ENCODE peak calls at places on chromosome 13, in nine cellular contexts. Z, N, V, I, O, M, H, F and T are unnamed samples.
A peak's percentile ranks its signal among the peaks of the same experiment; 100 is the strongest.

GRCh38 chr13:60402022-60402421 is 5.0 kb downstream of the TDRD3 start:
- DNase-seq in I (no peak), O (no peak), M (no peak), V (no peak), H (no peak), F (no peak), N (no peak), Z (no peak), T (peak; percentile 15)

GRCh38 chr13:93147946-93148345 is 78.7 kb upstream of the GPC6 start:
- DNase-seq in N (no peak), I (no peak), M (no peak), Z (no peak), V (no peak), H (no peak), F (no peak), O (no peak), T (no peak)

GRCh38 chr13:77535448-77535847 is at the start of gene SCEL:
- DNase-seq in N (no peak), O (no peak), V (peak; percentile 19), F (no peak), M (no peak), H (no peak), I (no peak), Z (no peak), T (no peak)

GRCh38 chr13:78598382-78598781 is 5.0 kb downstream of the POU4F1 start:
- DNase-seq in I (no peak), M (no peak), Z (no peak), H (no peak), O (no peak), V (no peak), N (no peak), F (no peak), T (no peak)

GRCh38 chr13:33017410-33017929 is 1.2 kb downstream of the KL start:
- DNase-seq in F (no peak), H (peak; percentile 84), O (peak; percentile 40), I (peak; percentile 18), Z (peak; percentile 69), M (peak; percentile 42), N (peak; percentile 88), V (no peak), T (no peak)

GRCh38 chr13:101346942-101347728 is 69.2 kb downstream of the NALCN start:
- DNase-seq in I (no peak), F (no peak), H (no peak), N (no peak), V (no peak), O (no peak), Z (no peak), M (no peak), T (no peak)

GRCh38 chr13:23322353-23323336 is 110.9 kb downstream of the SACS start:
- DNase-seq in N (no peak), H (no peak), Z (no peak), F (no peak), V (no peak), M (no peak), O (no peak), I (no peak), T (no peak)

GRCh38 chr13:74966814-74967213 is 515.2 kb downstream of the TBC1D4 start:
- DNase-seq in O (no peak), F (no peak), M (no peak), Z (no peak), I (no peak), V (no peak), N (no peak), H (no peak), T (no peak)

GRCh38 chr13:95500136-95500718 is 52.3 kb upstream of the CLDN10 start:
- DNase-seq in N (no peak), I (no peak), M (no peak), F (no peak), H (no peak), V (no peak), O (no peak), Z (no peak), T (no peak)

DNA sequence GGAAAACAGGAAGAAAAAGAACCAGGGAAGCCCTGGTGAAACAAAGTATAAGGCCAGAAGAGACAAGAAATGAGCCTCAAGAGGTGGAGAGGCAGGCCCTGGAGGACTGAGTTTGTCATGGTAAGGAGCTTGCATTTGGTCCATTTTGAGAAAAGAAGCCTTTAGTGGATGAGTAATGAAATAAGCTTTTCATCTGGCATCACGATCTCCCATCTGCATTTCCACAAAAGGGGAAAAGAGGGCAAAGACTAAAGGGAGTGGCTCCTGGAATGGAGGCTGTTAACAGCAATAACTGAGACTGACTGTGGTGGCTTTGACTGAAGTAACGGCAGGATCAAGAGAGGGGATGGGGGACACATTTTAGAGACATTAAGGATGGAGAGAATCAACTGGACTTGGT is 148.8 kb upstream of the NBEA start:
- DNase-seq in Z (no peak), M (no peak), F (no peak), I (no peak), N (no peak), O (no peak), H (no peak), V (no peak), T (no peak)
- TF ChIP-seq POLR2A in Z (no peak), M (no peak), F (no peak), I (no peak), N (no peak), O (no peak), H (no peak), V (no peak), T (no peak)

GRCh38 chr13:39036212-39036611 is 1.7 kb downstream of the PROSER1 start:
- DNase-seq in H (no peak), Z (no peak), O (no peak), N (no peak), I (peak; percentile 25), F (no peak), V (no peak), M (no peak), T (no peak)

GRCh38 chr13:39038569-39038898 is 278 bp downstream of the NHLRC3 start:
- DNase-seq in H (no peak), Z (no peak), M (no peak), F (peak; percentile 11), I (peak; percentile 17), O (no peak), V (no peak), N (peak; percentile 85), T (no peak)

GRCh38 chr13:39039033-39039432 is 777 bp downstream of the NHLRC3 start:
- DNase-seq in O (no peak), M (no peak), F (no peak), V (no peak), H (no peak), I (peak; percentile 12), N (no peak), Z (no peak), T (no peak)

GRCh38 chr13:39037410-39037879 is 444 bp downstream of the PROSER1 start:
- DNase-seq in I (no peak), F (no peak), H (peak; percentile 64), N (no peak), Z (no peak), O (no peak), V (no peak), M (no peak), T (peak; percentile 29)

DNA sequence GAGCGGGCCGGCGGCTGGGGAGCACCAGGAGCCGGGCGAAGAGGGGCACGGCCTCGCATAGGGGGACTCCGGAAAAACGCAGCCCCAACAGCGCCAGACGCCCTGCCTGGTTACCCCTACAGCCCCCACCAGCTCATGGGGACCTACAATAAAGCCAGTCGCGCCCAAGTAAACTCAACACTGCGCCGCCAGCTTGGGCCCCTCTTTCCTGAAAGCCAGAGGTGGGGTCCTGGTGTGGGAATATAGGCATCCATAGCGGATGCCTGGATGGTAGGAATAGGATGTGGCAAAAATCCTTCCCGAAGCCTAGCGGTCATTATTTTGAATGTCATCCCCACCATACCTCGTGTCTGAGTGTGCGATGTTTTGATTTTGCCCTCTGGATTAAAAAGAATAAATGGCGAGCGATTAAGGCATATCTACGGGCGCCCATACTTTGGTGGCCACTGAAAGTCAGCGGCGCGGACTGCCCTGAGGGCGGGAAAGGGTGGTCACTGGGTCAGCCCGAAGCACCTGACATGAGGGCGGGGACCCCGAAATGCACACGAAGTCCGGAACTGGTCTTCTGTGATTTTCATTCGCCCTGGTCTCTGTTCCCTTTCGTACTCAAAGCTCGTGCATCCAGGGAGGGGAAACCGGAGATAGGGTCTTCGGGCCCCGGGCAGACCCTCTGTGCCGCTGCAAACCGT is at the start of the genes NHLRC3 and PROSER1:
- DNase-seq in I (peak; percentile 84), M (peak; percentile 33), Z (peak; percentile 92), H (peak; percentile 95), V (peak; percentile 88), N (peak; percentile 97), F (peak; percentile 73), O (peak; percentile 15), T (peak; percentile 50)
- TF ChIP-seq POLR2A in I (peak; percentile 44), M (peak; percentile 80), Z (no peak), H (no peak), V (no peak), N (no peak), F (no peak), O (peak; percentile 46), T (peak; percentile 46)

GRCh38 chr13:97432917-97433726 is 847 bp upstream of the RAP2A start:
- DNase-seq in I (peak; percentile 99), O (peak; percentile 76), V (peak; percentile 98), F (peak; percentile 99), N (peak; percentile 100), M (peak; percentile 42), H (peak; percentile 100), Z (peak; percentile 99), T (peak; percentile 80)
- TF ChIP-seq POLR2A in I (peak; percentile 65), O (peak; percentile 17), V (no peak), F (no peak), N (no peak), M (no peak), H (peak; percentile 55), Z (peak; percentile 62), T (peak; percentile 30)

GRCh38 chr13:27172495-27172842 is 858 bp upstream of the USP12 start:
- DNase-seq in H (no peak), M (no peak), I (no peak), O (no peak), N (no peak), Z (peak; percentile 15), F (no peak), V (no peak), T (no peak)

GRCh38 chr13:27170521-27171243 is 929 bp downstream of the USP12 start:
- DNase-seq in M (peak; percentile 13), O (peak; percentile 15), I (peak; percentile 33), V (peak; percentile 8), F (no peak), N (peak; percentile 90), H (peak; percentile 76), Z (peak; percentile 21), T (no peak)

GRCh38 chr13:27171830-27172494 is 351 bp upstream of the USP12 start:
- DNase-seq in H (peak; percentile 96), O (peak; percentile 60), F (peak; percentile 36), I (peak; percentile 62), M (peak; percentile 78), Z (peak; percentile 70), V (peak; percentile 72), N (peak; percentile 98), T (peak; percentile 74)

GRCh38 chr13:27170221-27170520 is 1.4 kb downstream of the USP12 start:
- DNase-seq in V (no peak), M (peak; percentile 12), O (no peak), F (no peak), N (no peak), H (no peak), I (no peak), Z (no peak), T (no peak)

DNA sequence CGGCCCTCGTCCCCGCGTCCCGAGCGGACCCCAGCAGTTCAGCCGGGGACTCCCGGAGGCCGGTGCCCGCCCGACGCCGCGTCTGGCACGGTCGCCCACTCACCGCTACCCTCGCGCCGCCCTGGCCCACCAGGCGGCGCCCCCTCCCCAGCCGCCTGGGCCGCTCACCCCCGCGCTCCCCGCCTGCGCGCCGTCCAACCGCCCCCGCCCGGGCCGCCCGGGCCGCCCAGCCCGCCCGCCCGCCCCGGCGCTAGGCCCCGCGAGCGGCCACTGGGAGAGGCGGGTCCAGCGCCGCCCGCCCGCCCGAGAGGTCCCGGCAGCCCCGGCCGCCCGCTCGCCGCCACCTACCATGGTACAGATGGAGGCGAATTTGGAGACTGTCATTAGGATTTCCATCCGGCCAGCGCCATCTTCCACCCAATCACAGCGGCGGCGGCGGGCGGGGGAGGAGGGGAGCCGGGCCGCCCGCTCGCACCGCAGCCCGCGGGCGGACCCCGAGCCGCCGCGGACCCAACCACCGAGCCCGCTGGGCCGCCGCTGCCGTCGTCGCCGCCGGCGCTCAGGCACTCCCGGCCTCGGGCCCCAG is at the start of gene USP12:
- DNase-seq in Z (peak; percentile 14), O (no peak), V (no peak), H (no peak), M (peak; percentile 6), I (no peak), N (no peak), F (no peak), T (no peak)
- TF ChIP-seq POLR2A in Z (peak; percentile 46), O (peak; percentile 56), V (no peak), H (no peak), M (no peak), I (peak; percentile 59), N (no peak), F (no peak), T (peak; percentile 82)